ENCODE peak calls at places on chromosomes 13 and 19, in six cellular contexts. P is tibial nerve, J is body of pancreas, Y is IMR-90, M is right lobe of liver, O is stomach. X is an unnamed sample.

GRCh38 chr19:13143135-13143534 is 7.0 kb downstream of the STX10 start:
- DNase-seq in O (no peak), M (no peak), P (no peak), Y (peak; percentile 82), J (no peak), X (no peak)

GRCh38 chr19:12331211-12331941 is 2.1 kb downstream of the ZNF563 start:
- DNase-seq in P (no peak), Y (no peak), J (no peak), M (peak; percentile 89), O (no peak), X (no peak)

GRCh38 chr13:105721056-105721455 is 814.4 kb downstream of the EFNB2 start:
- DNase-seq in P (no peak), M (no peak), Y (no peak), J (no peak), O (no peak), X (no peak)

GRCh38 chr13:42594577-42595571 is 20.9 kb downstream of the TNFSF11 start:
- DNase-seq in Y (peak; percentile 66), P (no peak), M (peak; percentile 71), J (peak; percentile 54), O (peak; percentile 50), X (peak; percentile 60)

GRCh38 chr13:29884671-29885424 is 34.4 kb upstream of the UBL3 start:
- DNase-seq in P (no peak), O (no peak), J (no peak), M (no peak), Y (peak; percentile 22), X (no peak)

GRCh38 chr13:25882732-25883357 is 169.0 kb downstream of the SHISA2 start:
- DNase-seq in M (no peak), Y (no peak), J (no peak), P (no peak), O (no peak), X (no peak)

GRCh38 chr19:50330365-50331078 is 1.3 kb upstream of the KCNC3 start:
- DNase-seq in J (peak; percentile 82), Y (peak; percentile 1), M (peak; percentile 89), P (peak; percentile 26), O (peak; percentile 78), X (peak; percentile 84)

GRCh38 chr13:100721885-100722512 is 47.4 kb upstream of the TMTC4 start:
- DNase-seq in M (peak; percentile 64), Y (peak; percentile 50), J (peak; percentile 68), O (peak; percentile 77), P (no peak), X (peak; percentile 40)

GRCh38 chr13:113098163-113098732 is 7.3 kb upstream of the F7 start:
- DNase-seq in M (no peak), J (no peak), Y (peak; percentile 66), P (no peak), O (no peak), X (no peak)

GRCh38 chr13:29464105-29464679 is 131.3 kb downstream of the SLC7A1 start:
- DNase-seq in M (no peak), J (no peak), P (no peak), Y (no peak), O (no peak), X (no peak)

GRCh38 chr13:92355213-92355612 is 871.4 kb upstream of the GPC6 start:
- DNase-seq in M (no peak), P (no peak), Y (peak; percentile 5), J (no peak), O (no peak), X (no peak)

GRCh38 chr13:57629391-57629804 is 2.1 kb upstream of the PCDH17 start:
- DNase-seq in M (no peak), O (no peak), Y (no peak), P (no peak), J (peak; percentile 21), X (no peak)

GRCh38 chr13:109587689-109588088 is 198.7 kb downstream of the IRS2 start:
- DNase-seq in O (no peak), P (no peak), J (no peak), M (no peak), Y (no peak), X (no peak)

GRCh38 chr19:2315818-2316353 is 7.9 kb upstream of the LINGO3 start:
- DNase-seq in J (peak; percentile 36), O (peak; percentile 65), Y (peak; percentile 56), M (peak; percentile 77), P (peak; percentile 33), X (peak; percentile 74)

GRCh38 chr13:45534604-45535003 is 69.9 kb downstream of the COG3 start:
- DNase-seq in J (no peak), P (no peak), O (no peak), M (no peak), Y (no peak), X (no peak)

GRCh38 chr13:93066187-93066586 is 160.4 kb upstream of the GPC6 start:
- DNase-seq in Y (peak; percentile 91), P (no peak), M (no peak), O (no peak), J (no peak), X (no peak)

GRCh38 chr13:27969073-27969865 is at the start of gene CDX2:
- DNase-seq in P (no peak), M (no peak), Y (no peak), J (no peak), O (peak; percentile 24), X (no peak)

GRCh38 chr19:52689804-52690394 is 44.9 kb downstream of the ZNF611 start:
- DNase-seq in Y (no peak), M (peak; percentile 52), J (peak; percentile 38), O (peak; percentile 28), P (peak; percentile 14), X (peak; percentile 51)

GRCh38 chr13:74218291-74218690 is 84.1 kb upstream of the KLF12 start:
- DNase-seq in Y (no peak), M (no peak), J (no peak), P (no peak), O (no peak), X (no peak)

GRCh38 chr13:23695711-23696512 is 125.7 kb downstream of the TNFRSF19 start:
- DNase-seq in O (no peak), P (no peak), Y (no peak), M (no peak), J (no peak), X (no peak)

GRCh38 chr13:98199480-98199879 is 22.4 kb upstream of the RNF113B start:
- DNase-seq in M (no peak), P (no peak), Y (peak; percentile 54), O (no peak), J (no peak), X (no peak)

GRCh38 chr13:98988277-98988676 is 10.4 kb upstream of the DOCK9 start:
- DNase-seq in P (no peak), Y (no peak), J (no peak), O (no peak), M (no peak), X (no peak)

GRCh38 chr13:41007359-41008118 is 11.6 kb downstream of the ELF1 start:
- DNase-seq in Y (peak; percentile 30), P (no peak), M (peak; percentile 67), O (no peak), J (no peak), X (no peak)

DNA sequence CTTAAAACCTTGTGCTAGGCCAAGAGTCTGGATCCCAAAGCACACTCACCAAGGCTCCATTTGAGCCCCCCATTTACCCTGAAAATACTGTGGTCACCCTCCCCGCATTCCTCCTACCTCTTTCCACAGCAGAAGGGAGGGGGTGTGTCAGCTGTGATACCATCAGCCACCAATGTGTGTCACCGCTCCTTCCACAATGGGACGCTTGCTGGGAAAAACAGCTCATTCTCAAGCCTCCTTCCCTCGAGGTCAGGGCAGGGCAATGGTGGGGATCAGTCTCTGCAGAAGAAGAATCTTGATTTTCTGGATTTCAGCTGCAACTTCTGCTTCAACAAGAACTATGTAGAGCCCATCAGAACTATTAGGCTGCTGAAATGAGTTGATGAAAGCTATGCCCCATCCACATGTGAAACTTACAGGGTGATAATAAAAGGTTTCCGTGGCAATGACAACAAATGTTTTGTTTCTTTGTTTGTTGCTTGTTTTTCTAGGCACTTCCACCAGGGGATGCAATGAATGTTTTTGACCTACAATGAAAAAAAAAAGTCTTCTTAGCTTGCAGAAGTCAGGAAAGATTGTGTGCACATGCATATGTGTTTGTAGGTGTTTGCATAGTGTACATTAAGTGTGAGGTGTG is 26.4 kb upstream of the ZNF507 start:
- DNase-seq in J (no peak), P (no peak), Y (no peak), O (no peak), M (no peak), X (no peak)
- TF ChIP-seq CTCF in J (peak; percentile 25), P (no peak), Y (peak; percentile 19), O (no peak), M (peak; percentile 45), X (no peak)

GRCh38 chr19:40571005-40571318 is 5.7 kb upstream of the SHKBP1 start:
- DNase-seq in Y (no peak), O (no peak), P (no peak), J (no peak), M (no peak), X (no peak)
- H3K4me3 ChIP-seq in Y (peak overlapping the region; percentile 20), O (no peak overlapping the region), P (no peak overlapping the region), J (no peak overlapping the region), M (no peak overlapping the region), X (no peak overlapping the region)

GRCh38 chr13:39450176-39450575 is 152.8 kb downstream of the LHFPL6 start:
- DNase-seq in M (no peak), P (no peak), O (no peak), J (no peak), Y (no peak), X (no peak)

GRCh38 chr13:39451301-39451700 is 151.7 kb downstream of the LHFPL6 start:
- DNase-seq in J (no peak), P (no peak), O (no peak), M (no peak), Y (peak; percentile 16), X (no peak)

GRCh38 chr13:39451860-39452301 is 151.1 kb downstream of the LHFPL6 start:
- DNase-seq in M (no peak), O (no peak), P (no peak), Y (peak; percentile 30), J (peak; percentile 22), X (no peak)

GRCh38 chr13:39448831-39449230 is 154.2 kb downstream of the LHFPL6 start:
- DNase-seq in M (no peak), Y (no peak), J (no peak), P (no peak), O (no peak), X (no peak)

GRCh38 chr13:39446865-39447264 is 156.1 kb downstream of the LHFPL6 start:
- DNase-seq in P (no peak), M (no peak), O (no peak), J (no peak), Y (no peak), X (no peak)
- H3K4me1 ChIP-seq in P (peaks cover 7% of the 10 kb centered on the region), M (no peaks in the 10 kb centered on the region), O (peaks cover 4% of the 10 kb centered on the region), J (peaks cover 11% of the 10 kb centered on the region), Y (no peaks in the 10 kb centered on the region), X (peaks cover 9% of the 10 kb centered on the region)

DNA sequence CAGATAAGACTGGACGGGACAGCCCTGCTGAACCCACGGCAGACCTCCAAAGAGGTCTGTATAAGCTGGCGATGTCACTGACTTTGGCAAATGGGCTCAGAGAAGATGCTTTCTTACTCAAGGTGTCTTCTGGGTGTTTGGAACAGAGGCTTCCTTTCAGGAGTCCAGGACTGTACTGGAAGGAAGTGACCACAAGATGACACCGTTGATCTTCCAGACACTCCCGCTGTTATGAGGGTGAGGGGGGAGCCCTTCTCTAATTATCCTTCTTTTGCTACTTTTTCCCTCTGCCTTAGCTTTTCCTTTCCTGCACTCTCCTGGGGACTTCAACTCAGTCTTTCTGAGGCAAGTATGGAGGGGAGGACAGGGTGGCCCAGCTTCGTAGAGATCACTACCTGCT is 65.2 kb upstream of the ZNF599 start:
- DNase-seq in P (no peak), M (no peak), Y (no peak), J (no peak), O (peak; percentile 17), X (no peak)
- TF ChIP-seq CTCF in P (peak; percentile 8), M (no peak), Y (peak; percentile 25), J (no peak), O (no peak), X (no peak)

GRCh38 chr19:28606269-28607032 is 606.5 kb downstream of the UQCRFS1 start:
- DNase-seq in Y (no peak), P (no peak), O (no peak), J (no peak), M (no peak), X (no peak)
- H3K4me3 ChIP-seq in Y (no peak overlapping the region), P (no peak overlapping the region), O (no peak overlapping the region), J (no peak overlapping the region), M (no peak overlapping the region), X (no peak overlapping the region)

X was measured in lung.